ENCODE peak calls at places on chromosomes 5 and 9, in six cellular contexts. M is astrocyte; W is BE2C; H is T-helper 2 cell; G is activated naive CD8-positive, alpha-beta T cell treated with anti-CD3 and anti-CD28 coated beads, Interleukin-2, amount 50 U/mL, for 16 hours; S is non-pigmented ciliary epithelial cell. D is an unnamed sample.

GRCh38 chr9:108546223-108546622 is 309.6 kb downstream of the ACTL7B start:
- DNase-seq in G (no peak), W (no peak), H (no peak), M (no peak), S (no peak), D (no peak)

GRCh38 chr9:113388833-113389232 is 12.0 kb upstream of the HDHD3 start:
- DNase-seq in H (no peak), G (no peak), W (no peak), M (no peak), S (no peak), D (no peak)

GRCh38 chr9:103364753-103365152 is 369.6 kb downstream of the CYLC2 start:
- DNase-seq in W (no peak), H (no peak), G (no peak), M (peak; percentile 87), S (peak; percentile 75), D (no peak)

GRCh38 chr5:142455856-142456255 is 131.0 kb upstream of the SPRY4 start:
- DNase-seq in M (no peak), H (no peak), W (no peak), G (no peak), S (no peak), D (no peak)

GRCh38 chr5:180352976-180353225 is 235 bp downstream of the GFPT2 start:
- DNase-seq in H (no peak), W (no peak), M (no peak), G (no peak), S (no peak), D (no peak)

GRCh38 chr9:73176450-73176875 is 24.8 kb downstream of the ANXA1 start:
- DNase-seq in G (no peak), H (no peak), M (peak; percentile 43), S (no peak), W (no peak), D (no peak)

GRCh38 chr5:133993152-133993548 is 11.6 kb downstream of the VDAC1 start:
- DNase-seq in S (peak; percentile 46), H (no peak), G (no peak), M (peak; percentile 71), W (no peak), D (no peak)

GRCh38 chr9:113155911-113156559 is 5.2 kb downstream of the SLC31A2 start:
- DNase-seq in H (no peak), S (no peak), W (no peak), G (no peak), M (no peak), D (no peak)

GRCh38 chr5:143362828-143363227 is 40.7 kb downstream of the NR3C1 start:
- DNase-seq in M (no peak), S (no peak), G (no peak), H (no peak), W (no peak), D (no peak)

GRCh38 chr5:120449501-120449900 is 14.6 kb upstream of the PRR16 start:
- DNase-seq in W (no peak), S (no peak), G (no peak), M (peak; percentile 41), H (no peak), D (no peak)

D was measured in cerebellum.